ENCODE peak calls at places on chromosomes 6 and 20, in eight cellular contexts. A, Q, W, D, P, H, O and B are unnamed samples. For H3K4me1, the result is how much of the 10 kb centered on the place peaks cover.

GRCh38 chr20:63433756-63434531 is 38.5 kb downstream of the KCNQ2 start:
- DNase-seq in A (no peak), Q (no peak), W (peak), D (no peak), P (no peak), H (no peak), O (no peak), B (no peak)

GRCh38 chr6:3385660-3386151 is 71.1 kb downstream of the SLC22A23 start:
- DNase-seq in A (no peak), Q (no peak), W (no peak), D (no peak), P (no peak), H (no peak), O (peak), B (no peak)

GRCh38 chr6:29976588-29977424 is 34.5 kb downstream of the HLA-A start:
- DNase-seq in A (peak), Q (peak), W (peak), D (peak), P (peak), H (peak), O (peak), B (peak)

GRCh38 chr20:42024653-42025052 is 406.5 kb upstream of the CHD6 start:
- DNase-seq in A (no peak), Q (peak), W (peak), D (peak), P (no peak), H (no peak), O (no peak), B (peak)

GRCh38 chr6:75437451-75438185 is 56.0 kb downstream of the FILIP1 start:
- DNase-seq in A (peak), Q (no peak), W (no peak), D (no peak), P (no peak), H (peak), O (peak), B (no peak)

GRCh38 chr6:138546733-138547185 is 47.5 kb upstream of the NHSL1 start:
- DNase-seq in A (no peak), Q (no peak), W (peak), D (no peak), P (no peak), H (peak), O (peak), B (peak)

GRCh38 chr6:10800810-10801209 is 37.5 kb downstream of the MAK start:
- DNase-seq in A (peak), Q (no peak), W (peak), D (no peak), P (no peak), H (peak), O (peak), B (peak)

GRCh38 chr6:19753822-19754221 is 83.3 kb upstream of the ID4 start:
- DNase-seq in A (no peak), Q (no peak), W (no peak), D (no peak), P (no peak), H (no peak), O (no peak), B (no peak)

GRCh38 chr6:36289281-36290018 is 19.6 kb downstream of the PNPLA1 start:
- DNase-seq in A (no peak), Q (no peak), W (no peak), D (no peak), P (peak), H (peak), O (no peak), B (peak)

GRCh38 chr6:75524322-75524972 is 30.8 kb upstream of the FILIP1 start:
- DNase-seq in A (peak), Q (no peak), W (peak), D (no peak), P (peak), H (no peak), O (peak), B (peak)

GRCh38 chr20:34512266-34512954 is 3.8 kb upstream of the DYNLRB1 start:
- DNase-seq in A (peak), Q (no peak), W (no peak), D (no peak), P (no peak), H (no peak), O (no peak), B (no peak)

GRCh38 chr6:116444092-116444491 is 17.1 kb upstream of the CALHM6 start:
- DNase-seq in A (peak), Q (peak), W (peak), D (peak), P (peak), H (peak), O (peak), B (peak)

GRCh38 chr20:38658879-38659612 is 57.4 kb downstream of the ARHGAP40 start:
- DNase-seq in A (no peak), Q (peak), W (peak), D (peak), P (peak), H (peak), O (peak), B (peak)

GRCh38 chr20:43979576-43979975 is 64.9 kb downstream of the TOX2 start:
- DNase-seq in A (no peak), Q (no peak), W (no peak), D (no peak), P (no peak), H (no peak), O (no peak), B (no peak)

GRCh38 chr6:134049176-134049575 is 3.2 kb downstream of the SLC2A12 start:
- DNase-seq in A (no peak), Q (no peak), W (no peak), D (no peak), P (no peak), H (no peak), O (no peak), B (no peak)

GRCh38 chr20:58043866-58044140 is 184.7 kb downstream of the ANKRD60 start:
- DNase-seq in A (no peak), Q (no peak), W (no peak), D (no peak), P (no peak), H (no peak), O (no peak), B (no peak)

GRCh38 chr6:72953901-72954494 is 271.3 kb downstream of the KHDC1L start:
- DNase-seq in A (peak), Q (no peak), W (peak), D (no peak), P (no peak), H (peak), O (peak), B (no peak)

GRCh38 chr6:33018904-33019303 is 9.5 kb upstream of the HLA-DOA start:
- DNase-seq in A (peak), Q (peak), W (peak), D (no peak), P (peak), H (no peak), O (peak), B (peak)

GRCh38 chr6:111566873-111567517 is 38.7 kb downstream of the TRAF3IP2 start:
- DNase-seq in A (peak), Q (no peak), W (peak), D (no peak), P (no peak), H (peak), O (peak), B (peak)

GRCh38 chr6:17721671-17722070 is 14.9 kb upstream of the NUP153 start:
- DNase-seq in A (no peak), Q (no peak), W (no peak), D (no peak), P (no peak), H (no peak), O (no peak), B (no peak)

GRCh38 chr6:75098709-75099108 is 107.1 kb downstream of the COL12A1 start:
- DNase-seq in A (peak), Q (no peak), W (peak), D (no peak), P (no peak), H (peak), O (peak), B (peak)

GRCh38 chr20:61966492-61967244 is 99.0 kb downstream of the TAF4 start:
- DNase-seq in A (no peak), Q (no peak), W (no peak), D (no peak), P (no peak), H (no peak), O (no peak), B (no peak)

GRCh38 chr6:46734867-46735719 is at the start of gene PLA2G7:
- DNase-seq in A (peak), Q (no peak), W (no peak), D (no peak), P (peak), H (peak), O (peak), B (peak)

GRCh38 chr6:41222045-41222444 is 6.1 kb upstream of the TREML4 start:
- DNase-seq in A (no peak), Q (no peak), W (no peak), D (no peak), P (no peak), H (no peak), O (no peak), B (no peak)

GRCh38 chr20:44911264-44911921 is 1.5 kb downstream of the PABPC1L start:
- DNase-seq in A (peak), Q (peak), W (peak), D (peak), P (peak), H (peak), O (peak), B (peak)

GRCh38 chr6:133132092-133132491 is 109.1 kb upstream of the EYA4 start:
- DNase-seq in A (peak), Q (no peak), W (no peak), D (no peak), P (no peak), H (no peak), O (no peak), B (no peak)

GRCh38 chr20:38125157-38126056 is 39.7 kb downstream of the TGM2 start:
- DNase-seq in A (peak), Q (no peak), W (peak), D (no peak), P (no peak), H (no peak), O (no peak), B (no peak)

GRCh38 chr6:14423330-14423729 is 305.8 kb downstream of the CD83 start:
- DNase-seq in A (no peak), Q (no peak), W (no peak), D (no peak), P (no peak), H (no peak), O (no peak), B (no peak)

GRCh38 chr6:156379946-156380707 is 397.1 kb upstream of the ARID1B start:
- DNase-seq in A (peak), Q (no peak), W (peak), D (no peak), P (no peak), H (no peak), O (peak), B (peak)

GRCh38 chr6:68649669-68650068 is 14.6 kb downstream of the ADGRB3 start:
- DNase-seq in A (no peak), Q (no peak), W (no peak), D (peak), P (peak), H (no peak), O (no peak), B (no peak)

GRCh38 chr6:24838994-24839393 is 40.3 kb upstream of the ARMH2 start:
- DNase-seq in A (no peak), Q (peak), W (no peak), D (no peak), P (no peak), H (no peak), O (no peak), B (no peak)

GRCh38 chr20:5785146-5785545 is 34.9 kb downstream of the SHLD1 start:
- DNase-seq in A (no peak), Q (no peak), W (no peak), D (no peak), P (no peak), H (peak), O (no peak), B (no peak)

GRCh38 chr20:22052025-22052527 is 346.6 kb downstream of the PAX1 start:
- DNase-seq in A (no peak), Q (no peak), W (no peak), D (no peak), P (no peak), H (no peak), O (peak), B (no peak)

DNA sequence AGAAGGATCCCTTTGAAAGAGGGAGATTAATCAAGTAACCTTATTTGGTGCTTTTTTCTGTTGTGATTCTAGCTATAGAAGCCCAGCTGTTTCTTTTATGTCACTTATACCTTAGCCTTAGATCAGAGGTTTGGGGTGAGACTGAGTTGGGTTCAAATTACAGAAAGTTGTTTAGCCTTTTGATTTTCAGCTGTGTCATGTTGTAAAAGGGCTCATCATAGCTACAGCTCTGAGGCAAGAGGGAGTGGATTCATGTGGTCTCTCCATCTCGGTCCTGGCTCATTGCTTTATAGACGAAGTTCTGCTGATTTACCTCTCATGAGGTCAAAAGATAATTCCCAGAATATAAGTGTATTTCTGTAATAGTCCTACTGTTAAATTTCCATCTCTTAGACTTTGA is 342.8 kb downstream of the PAX1 start:
- DNase-seq in A (no peak), Q (no peak), W (no peak), D (no peak), P (no peak), H (no peak), O (no peak), B (no peak)
- H2AFZ ChIP-seq in A (no peak), Q (peak), W (no peak), D (no peak), P (peak), H (no peak), O (no peak), B (no peak)

GRCh38 chr20:59578602-59579403 is 25.5 kb upstream of the PHACTR3 start:
- DNase-seq in A (no peak), Q (no peak), W (no peak), D (no peak), P (no peak), H (no peak), O (no peak), B (no peak)

GRCh38 chr20:59577809-59578601 is 26.3 kb upstream of the PHACTR3 start:
- DNase-seq in A (no peak), Q (no peak), W (no peak), D (no peak), P (no peak), H (no peak), O (no peak), B (no peak)

GRCh38 chr20:59575653-59576052 is 28.7 kb upstream of the PHACTR3 start:
- DNase-seq in A (no peak), Q (no peak), W (no peak), D (no peak), P (no peak), H (no peak), O (no peak), B (no peak)

GRCh38 chr20:59576216-59576953 is 28.0 kb upstream of the PHACTR3 start:
- DNase-seq in A (no peak), Q (no peak), W (no peak), D (no peak), P (peak), H (no peak), O (no peak), B (no peak)

GRCh38 chr20:59577037-59577808 is 27.1 kb upstream of the PHACTR3 start:
- DNase-seq in A (no peak), Q (no peak), W (no peak), D (no peak), P (peak), H (no peak), O (no peak), B (no peak)
- TF ChIP-seq EZH2 in A (no peak), Q (no peak), W (peak), D (no peak), P (no peak), H (no peak), O (peak), B (no peak)

GRCh38 chr6:158796353-158796752 is 22.8 kb downstream of the EZR start:
- DNase-seq in A (no peak), Q (no peak), W (no peak), D (no peak), P (no peak), H (no peak), O (no peak), B (no peak)

GRCh38 chr6:158793432-158793831 is 25.7 kb downstream of the EZR start:
- DNase-seq in A (peak), Q (peak), W (peak), D (peak), P (peak), H (no peak), O (peak), B (peak)

GRCh38 chr6:158797331-158798202 is 21.6 kb downstream of the EZR start:
- DNase-seq in A (peak), Q (no peak), W (no peak), D (no peak), P (no peak), H (peak), O (peak), B (no peak)

GRCh38 chr6:158798311-158798710 is 20.9 kb downstream of the EZR start:
- DNase-seq in A (no peak), Q (no peak), W (no peak), D (no peak), P (no peak), H (no peak), O (no peak), B (no peak)

GRCh38 chr6:158795516-158795915 is 23.7 kb downstream of the EZR start:
- DNase-seq in A (no peak), Q (no peak), W (no peak), D (no peak), P (no peak), H (no peak), O (no peak), B (no peak)
- H3K4me1 ChIP-seq in A (under half), Q (under half), W (under half), D (under half), P (half or more), H (under half), O (under half), B (under half)

DNA sequence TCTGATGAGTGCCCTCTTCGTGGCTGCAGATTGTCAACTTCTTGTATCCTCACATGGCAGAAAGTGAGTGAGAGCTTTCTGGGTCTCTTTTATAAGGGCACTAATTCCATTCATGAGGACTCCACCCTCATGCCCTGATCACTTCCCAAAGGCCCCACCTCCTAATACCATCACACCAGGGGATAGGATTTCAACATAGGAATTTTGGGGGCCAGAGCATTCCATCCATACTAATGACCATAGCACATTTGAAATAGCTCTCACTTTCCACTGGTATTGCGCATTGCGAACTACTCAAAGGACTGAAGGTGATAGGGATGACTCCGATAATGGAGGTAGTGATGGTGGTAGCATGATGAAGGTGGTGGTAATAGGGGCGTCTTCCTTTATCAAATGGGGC is 324.3 kb downstream of the PRL start:
- DNase-seq in A (no peak), Q (no peak), W (no peak), D (no peak), P (peak), H (no peak), O (no peak), B (no peak)
- H2AFZ ChIP-seq in A (no peak), Q (no peak), W (no peak), D (no peak), P (no peak), H (no peak), O (no peak), B (no peak)

GRCh38 chr20:25056601-25057233 is 1.2 kb downstream of the ACSS1 start:
- DNase-seq in A (no peak), Q (no peak), W (no peak), D (no peak), P (no peak), H (no peak), O (no peak), B (no peak)

GRCh38 chr20:25059487-25059820 is 1.5 kb upstream of the ACSS1 start:
- DNase-seq in A (no peak), Q (no peak), W (no peak), D (no peak), P (no peak), H (no peak), O (no peak), B (no peak)

GRCh38 chr20:25058797-25059486 is 1.0 kb upstream of the ACSS1 start:
- DNase-seq in A (no peak), Q (no peak), W (peak), D (no peak), P (peak), H (no peak), O (peak), B (peak)

GRCh38 chr20:25057234-25058050 is 497 bp downstream of the ACSS1 start:
- DNase-seq in A (peak), Q (peak), W (peak), D (no peak), P (peak), H (peak), O (peak), B (peak)

GRCh38 chr20:25058051-25058796 is at the start of gene ACSS1:
- DNase-seq in A (peak), Q (peak), W (peak), D (no peak), P (peak), H (peak), O (peak), B (peak)
- TF ChIP-seq EZH2 in A (peak), Q (no peak), W (peak), D (no peak), P (no peak), H (no peak), O (no peak), B (no peak)